ENCODE peak calls at places on chromosome 22, in four cellular contexts. O is lower leg skin, X is stomach, J is A549. M is an unnamed sample.

GRCh38 chr22:26068571-26068970 is 100.7 kb upstream of the SEZ6L start:
- DNase-seq in O (no peak), X (no peak), J (no peak), M (no peak)

GRCh38 chr22:47902646-47903180 is 1140.3 kb downstream of the TBC1D22A start:
- DNase-seq in O (peak), X (no peak), J (no peak), M (no peak)

GRCh38 chr22:26597026-26597425 is 7.1 kb upstream of the TPST2 start:
- DNase-seq in O (no peak), X (no peak), J (no peak), M (no peak)

GRCh38 chr22:20464096-20464614 is 26.5 kb upstream of the SCARF2 start:
- DNase-seq in O (no peak), X (no peak), J (no peak), M (no peak)

GRCh38 chr22:44383652-44384562 is 71.2 kb upstream of the SHISAL1 start:
- DNase-seq in O (no peak), X (no peak), J (no peak), M (no peak)

GRCh38 chr22:38202437-38203089 is 769 bp downstream of the MAFF start:
- DNase-seq in O (peak), X (peak), J (peak), M (no peak)

GRCh38 chr22:20533095-20533878 is 25.9 kb downstream of the MED15 start:
- DNase-seq in O (no peak), X (no peak), J (no peak), M (no peak)

GRCh38 chr22:49569286-49570031 is 258.2 kb downstream of the BRD1 start:
- DNase-seq in O (peak), X (peak), J (no peak), M (no peak)

GRCh38 chr22:24087071-24087795 is 76.1 kb downstream of the CABIN1 start:
- DNase-seq in O (peak), X (no peak), J (no peak), M (no peak)

GRCh38 chr22:37161442-37161841 is 11.7 kb upstream of the IL2RB start:
- DNase-seq in O (no peak), X (no peak), J (peak), M (no peak)

GRCh38 chr22:49983148-49984042 is 22.8 kb downstream of the PIM3 start:
- DNase-seq in O (peak), X (no peak), J (no peak), M (no peak)

GRCh38 chr22:25680949-25681348 is 61.0 kb upstream of the MYO18B start:
- DNase-seq in O (no peak), X (no peak), J (no peak), M (no peak)

GRCh38 chr22:19121631-19122142 is 525 bp downstream of the DGCR2 start:
- DNase-seq in O (peak), X (peak), J (peak), M (no peak)

GRCh38 chr22:19119949-19120348 is 2.3 kb downstream of the DGCR2 start:
- DNase-seq in O (no peak), X (no peak), J (no peak), M (no peak)

GRCh38 chr22:19122752-19123492 is 710 bp upstream of the DGCR2 start:
- DNase-seq in O (no peak), X (peak), J (no peak), M (no peak)

GRCh38 chr22:19122143-19122751 is at the start of gene DGCR2:
- DNase-seq in O (peak), X (peak), J (peak), M (peak)

DNA sequence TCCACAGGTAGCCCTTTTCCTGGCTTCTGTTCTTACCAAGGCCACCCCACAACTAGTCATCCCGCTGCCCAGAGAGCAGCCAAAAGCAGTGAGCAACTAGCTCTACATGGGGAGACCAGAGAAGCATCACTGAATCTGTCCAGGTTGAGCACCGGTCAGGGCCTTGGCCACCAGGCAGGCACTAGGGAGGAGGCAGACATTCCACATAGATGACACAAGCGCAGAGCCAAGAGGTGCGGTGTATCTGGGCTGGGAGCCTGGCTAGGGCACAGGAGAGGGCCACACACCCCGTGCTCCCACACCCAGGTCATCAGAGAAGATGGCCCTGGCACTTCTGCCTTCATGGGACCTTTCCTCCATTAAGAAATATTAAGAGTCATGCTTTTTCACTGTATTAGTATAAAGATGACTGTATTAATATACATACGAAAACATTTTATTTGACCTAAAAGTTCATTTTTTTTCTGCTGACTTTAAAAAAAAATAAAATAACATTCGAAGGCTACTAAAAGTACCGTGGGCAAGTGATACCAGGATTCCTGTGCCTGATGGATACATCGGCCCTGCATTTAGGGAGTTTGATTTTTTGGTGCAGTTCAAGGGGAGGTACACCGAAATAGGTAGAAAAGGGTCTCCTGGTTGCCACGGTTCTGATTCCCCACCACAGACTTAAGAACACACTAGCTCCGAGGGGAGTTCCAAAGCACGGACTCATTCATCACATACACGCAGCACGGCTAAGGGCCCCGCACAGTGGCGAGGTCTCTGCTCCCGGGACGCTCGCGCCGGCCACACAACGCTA is 1.2 kb downstream of the DGCR2 start:
- DNase-seq in O (no peak), X (peak), J (peak), M (no peak)
- H3K4me3 ChIP-seq in O (peak), X (peak), J (peak), M (peak)

DNA sequence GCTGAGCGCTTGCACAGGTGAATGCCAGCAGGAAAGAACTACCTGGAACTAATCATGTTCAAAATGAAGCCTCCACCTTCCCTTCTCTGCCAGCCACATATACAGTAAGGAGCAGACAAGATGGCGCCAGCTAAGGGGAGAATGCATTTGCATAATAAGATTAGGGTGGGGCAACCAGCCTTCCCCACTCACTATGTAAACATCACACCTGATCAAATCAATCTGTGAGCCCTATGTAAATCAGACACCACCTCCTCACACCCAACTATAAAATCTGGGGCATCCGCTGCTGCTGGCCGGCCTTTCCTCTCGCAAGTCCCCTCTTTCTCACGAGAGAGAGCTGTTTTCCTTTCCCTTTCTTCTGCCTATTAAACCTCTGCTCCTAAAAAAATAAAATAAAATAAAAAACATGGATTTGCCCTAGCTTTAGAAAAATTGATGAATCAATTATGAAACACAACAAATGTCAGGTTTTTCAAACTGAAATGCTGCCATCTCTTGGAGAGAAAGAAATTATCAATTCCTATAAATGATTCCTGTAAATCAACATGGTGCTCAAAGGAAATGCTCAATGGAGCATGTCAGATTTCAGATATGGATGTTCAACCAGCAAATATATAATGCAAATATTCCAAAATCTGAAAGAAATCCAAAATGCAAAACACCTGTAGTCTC is 108.9 kb downstream of the SGSM3 start:
- DNase-seq in O (no peak), X (no peak), J (no peak), M (no peak)
- TF ChIP-seq CTCF in O (no peak), X (no peak), J (no peak), M (no peak)

GRCh38 chr22:46068908-46069481 is 81.3 kb upstream of the PPARA start:
- DNase-seq in O (peak), X (peak), J (no peak), M (no peak)
- H3K4me3 ChIP-seq in O (no peak), X (peak), J (peak), M (peak)

DNA sequence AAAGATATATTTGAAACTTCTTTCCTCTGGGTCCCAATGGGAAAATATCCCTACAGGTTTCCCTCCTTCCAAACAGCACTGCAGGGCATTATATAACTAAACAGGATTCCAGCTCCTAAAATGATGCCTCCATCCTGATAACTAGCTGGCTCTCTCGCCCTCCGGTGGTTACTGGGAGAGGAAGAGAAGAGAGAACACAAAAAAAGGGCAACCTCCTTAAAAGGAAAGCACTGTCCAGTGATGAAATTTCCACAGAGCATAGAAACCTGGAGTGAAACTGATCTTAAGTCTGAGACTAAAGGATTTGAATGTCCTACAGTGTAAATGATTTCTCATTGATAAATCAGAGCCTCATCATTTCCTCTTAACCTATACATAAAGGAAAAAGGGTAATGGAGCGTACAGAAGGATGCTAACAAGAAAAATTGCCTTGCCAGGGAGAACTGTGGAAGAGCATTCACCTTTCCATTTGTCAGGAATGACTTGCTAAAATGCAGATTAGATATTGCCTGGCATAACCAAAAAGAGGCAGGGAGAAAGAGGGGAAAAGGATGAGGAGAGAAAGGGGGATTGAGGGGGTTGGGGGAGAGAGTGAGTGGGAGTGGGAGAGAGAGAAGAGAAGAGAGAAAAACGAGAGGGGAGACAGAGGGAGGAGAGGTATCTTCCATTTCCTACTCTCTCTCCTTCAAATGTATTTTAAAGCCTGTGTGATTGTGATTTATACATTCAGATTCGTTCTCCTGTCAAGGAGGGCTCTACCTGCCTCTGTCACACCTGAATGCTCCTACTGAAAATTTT is 121.4 kb downstream of the APOL5 start:
- DNase-seq in O (no peak), X (no peak), J (peak), M (no peak)
- TF ChIP-seq CTCF in O (no peak), X (no peak), J (peak), M (peak)

DNA sequence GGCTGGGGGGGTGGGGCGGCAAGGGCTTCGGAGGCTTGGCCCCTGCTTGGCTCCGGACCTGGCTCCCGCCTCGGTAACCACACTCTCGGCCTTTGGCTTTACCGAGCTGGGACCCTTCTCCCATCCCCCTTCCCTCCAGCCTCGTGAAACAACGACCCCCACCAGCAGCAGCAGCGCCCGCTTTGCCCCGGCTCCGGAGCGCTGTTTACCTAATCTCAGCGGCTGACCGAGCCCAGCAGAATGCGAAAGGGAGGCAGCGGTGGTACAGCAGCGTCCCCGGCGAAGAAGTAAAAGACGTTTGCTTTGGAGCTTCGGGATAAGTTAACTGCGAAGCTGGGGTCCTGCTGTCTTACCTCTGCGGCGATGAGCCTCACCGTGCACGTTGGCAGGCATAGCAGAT is 2.0 kb upstream of the LARGE1 start:
- DNase-seq in O (peak), X (peak), J (no peak), M (no peak)
- H3K4me3 ChIP-seq in O (peak), X (peak), J (peak), M (peak)

GRCh38 chr22:32996702-32997101 is 61.5 kb downstream of the SYN3 start:
- DNase-seq in O (peak), X (no peak), J (peak), M (no peak)
- TF ChIP-seq CTCF in O (no peak), X (no peak), J (no peak), M (no peak)

GRCh38 chr22:17706451-17706900 is 67.8 kb downstream of the BID start:
- DNase-seq in O (no peak), X (peak), J (peak), M (peak)
- H3K4me3 ChIP-seq in O (no peak), X (peak), J (peak), M (peak)

DNA sequence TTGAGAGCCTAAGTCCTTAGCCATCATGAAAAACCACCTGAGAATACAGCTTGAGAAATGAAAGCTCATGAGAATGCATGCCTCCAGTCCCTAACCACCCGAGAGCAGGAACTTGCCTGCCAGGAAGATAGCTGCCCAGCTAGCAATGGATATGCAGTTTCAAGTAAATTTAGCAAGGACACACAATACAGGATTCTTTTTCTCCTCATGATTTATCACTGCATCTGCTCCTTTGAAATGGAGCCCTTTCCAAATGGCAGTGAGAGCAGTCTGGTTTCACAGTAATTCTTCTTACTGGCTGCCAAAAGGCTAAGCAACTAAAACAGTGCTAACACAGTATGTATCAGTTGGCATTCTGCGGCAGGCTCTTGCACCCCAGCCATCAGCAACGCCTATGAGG is 109.9 kb downstream of the MICAL3 start:
- DNase-seq in O (no peak), X (no peak), J (no peak), M (no peak)
- TF ChIP-seq CTCF in O (no peak), X (no peak), J (no peak), M (no peak)

M was measured in HFF-Myc.